ENCODE peak calls at places on chromosomes 12 and 14, in six cellular contexts. C, U, H, R, W and I are unnamed samples.

GRCh38 chr14:74552623-74553022 is 59.1 kb downstream of the ISCA2 start:
- DNase-seq in W (no peak), U (no peak), C (no peak), R (no peak), H (peak), I (peak)

GRCh38 chr12:108730337-108731104 is 797 bp downstream of the CORO1C start:
- DNase-seq in U (peak), R (peak), C (no peak), H (peak), W (peak), I (peak)

GRCh38 chr14:54699087-54699530 is 132.2 kb downstream of the SAMD4A start:
- DNase-seq in R (no peak), H (no peak), U (no peak), W (peak), C (no peak), I (no peak)

GRCh38 chr12:43636706-43637105 is 84.7 kb upstream of the ADAMTS20 start:
- DNase-seq in W (no peak), H (no peak), U (no peak), C (no peak), R (no peak), I (no peak)

GRCh38 chr12:131915774-131916173 is 13.3 kb upstream of the PUS1 start:
- DNase-seq in H (no peak), U (no peak), C (no peak), R (no peak), W (no peak), I (no peak)

GRCh38 chr14:32330356-32331226 is 1.5 kb downstream of the AKAP6 start:
- DNase-seq in U (no peak), W (peak), H (no peak), C (no peak), R (no peak), I (no peak)

GRCh38 chr12:88242161-88242925 is 100.2 kb downstream of the TMTC3 start:
- DNase-seq in R (peak), W (no peak), C (no peak), H (peak), U (no peak), I (no peak)

GRCh38 chr12:57127710-57128518 is at the start of gene LRP1:
- DNase-seq in R (peak), W (peak), C (peak), H (peak), U (peak), I (peak)

GRCh38 chr14:58701156-58701555 is 63.4 kb downstream of the DACT1 start:
- DNase-seq in U (no peak), H (no peak), W (no peak), R (no peak), C (no peak), I (no peak)

GRCh38 chr14:25048170-25049126 is 1.5 kb downstream of the STXBP6 start:
- DNase-seq in C (no peak), H (peak), R (peak), U (no peak), W (no peak), I (no peak)

GRCh38 chr12:101749657-101750056 is 10.4 kb upstream of the SYCP3 start:
- DNase-seq in H (no peak), R (no peak), W (no peak), U (no peak), C (no peak), I (no peak)

GRCh38 chr12:105100998-105101397 is 6.5 kb upstream of the WASHC4 start:
- DNase-seq in R (no peak), H (peak), C (no peak), W (no peak), U (no peak), I (no peak)

GRCh38 chr14:69536976-69537375 is 37.7 kb downstream of the CCDC177 start:
- DNase-seq in C (no peak), W (no peak), R (no peak), H (no peak), U (no peak), I (no peak)

GRCh38 chr14:33642080-33642479 is 308.8 kb downstream of the EGLN3 start:
- DNase-seq in H (no peak), W (no peak), C (no peak), R (no peak), U (no peak), I (no peak)

GRCh38 chr14:59428581-59429012 is 36.6 kb downstream of the GPR135 start:
- DNase-seq in W (no peak), U (no peak), R (peak), H (peak), C (no peak), I (peak)

GRCh38 chr12:47990351-47991105 is 13.7 kb downstream of the COL2A1 start:
- DNase-seq in H (peak), W (no peak), C (no peak), R (no peak), U (peak), I (no peak)

DNA sequence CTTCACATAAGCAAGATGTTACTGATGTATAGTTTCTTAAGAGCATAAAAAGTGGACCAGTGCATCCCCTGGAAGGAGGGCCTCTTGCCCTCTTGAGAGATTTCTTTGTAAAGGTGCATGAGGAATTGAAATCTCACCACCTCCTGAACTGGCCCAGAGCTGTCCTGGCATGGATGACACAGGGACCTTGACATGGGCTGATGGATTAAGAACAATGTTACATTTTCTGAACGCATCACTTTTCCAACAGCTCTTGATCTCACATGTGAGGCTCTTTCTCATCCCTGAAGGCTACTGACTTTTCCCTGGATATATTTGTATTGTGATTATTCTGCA is 360.4 kb downstream of the RGS6 start:
- DNase-seq in R (no peak), C (no peak), W (no peak), U (no peak), H (no peak), I (peak)
- TF ChIP-seq CTCF in R (no peak), C (no peak), W (no peak), U (no peak), H (no peak), I (no peak)

DNA sequence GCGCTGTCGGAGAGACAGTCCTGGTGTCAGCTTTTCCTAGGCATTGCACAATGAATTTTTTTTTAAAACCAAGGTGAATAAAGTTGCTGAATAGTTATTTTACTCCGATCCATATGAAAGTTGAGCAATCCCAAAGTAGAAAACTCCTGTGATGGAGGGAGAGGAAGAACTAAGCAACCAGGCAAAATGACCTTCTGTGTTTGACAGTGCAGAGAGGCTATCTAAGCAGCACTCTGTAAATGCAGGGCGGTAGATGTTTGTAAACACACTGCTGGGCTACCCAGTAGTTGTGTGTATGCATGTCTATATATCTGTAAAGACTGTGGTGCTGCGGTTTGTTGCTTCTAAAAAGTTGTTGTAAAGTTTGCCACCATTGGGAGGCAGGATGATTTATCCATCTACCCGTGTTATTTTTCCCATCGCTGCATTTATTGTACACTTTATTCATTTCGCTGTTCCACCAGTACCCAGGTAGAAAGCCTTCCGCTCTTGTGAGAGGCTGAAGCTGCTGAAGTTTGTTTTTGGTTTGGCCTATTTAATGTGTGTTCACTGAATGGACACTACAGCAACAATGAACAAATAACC is 1.3 kb downstream of the ETV6 start:
- DNase-seq in H (peak), C (no peak), W (peak), R (no peak), U (no peak), I (peak)
- TF ChIP-seq CTCF in H (no peak), C (no peak), W (no peak), R (no peak), U (no peak), I (no peak)

DNA sequence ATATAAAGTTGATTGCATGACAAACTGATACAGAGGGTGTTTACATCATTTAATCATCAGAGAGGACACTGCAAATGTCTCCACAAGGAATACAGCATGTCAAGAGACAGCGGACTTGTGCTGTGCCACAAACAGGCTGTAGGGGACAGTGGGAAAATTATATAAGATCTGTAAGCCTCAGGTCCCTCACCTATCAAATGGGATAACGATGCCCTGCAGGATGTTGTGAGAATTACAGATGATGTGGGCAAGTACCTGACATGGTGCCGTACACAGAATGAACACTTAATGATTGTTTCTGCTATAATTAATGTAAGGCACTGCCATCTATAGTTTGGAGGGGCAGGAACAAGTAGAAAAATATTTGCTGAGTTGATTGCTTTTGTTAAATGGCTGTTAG is 81.9 kb upstream of the GTF2A1 start:
- DNase-seq in W (no peak), R (no peak), H (no peak), U (no peak), C (no peak), I (no peak)
- TF ChIP-seq CTCF in W (no peak), R (no peak), H (no peak), U (no peak), C (no peak), I (no peak)

GRCh38 chr14:90381999-90382451 is 14.8 kb upstream of the CALM1 start:
- DNase-seq in U (no peak), W (no peak), H (peak), R (no peak), C (no peak), I (peak)

GRCh38 chr14:90384543-90384911 is 12.3 kb upstream of the CALM1 start:
- DNase-seq in U (no peak), H (no peak), C (no peak), W (no peak), R (no peak), I (no peak)

GRCh38 chr14:90382491-90383125 is 14.2 kb upstream of the CALM1 start:
- DNase-seq in U (peak), H (peak), C (no peak), W (peak), R (peak), I (peak)

GRCh38 chr14:90383731-90384542 is 12.9 kb upstream of the CALM1 start:
- DNase-seq in C (no peak), R (no peak), W (peak), H (peak), U (peak), I (peak)

DNA sequence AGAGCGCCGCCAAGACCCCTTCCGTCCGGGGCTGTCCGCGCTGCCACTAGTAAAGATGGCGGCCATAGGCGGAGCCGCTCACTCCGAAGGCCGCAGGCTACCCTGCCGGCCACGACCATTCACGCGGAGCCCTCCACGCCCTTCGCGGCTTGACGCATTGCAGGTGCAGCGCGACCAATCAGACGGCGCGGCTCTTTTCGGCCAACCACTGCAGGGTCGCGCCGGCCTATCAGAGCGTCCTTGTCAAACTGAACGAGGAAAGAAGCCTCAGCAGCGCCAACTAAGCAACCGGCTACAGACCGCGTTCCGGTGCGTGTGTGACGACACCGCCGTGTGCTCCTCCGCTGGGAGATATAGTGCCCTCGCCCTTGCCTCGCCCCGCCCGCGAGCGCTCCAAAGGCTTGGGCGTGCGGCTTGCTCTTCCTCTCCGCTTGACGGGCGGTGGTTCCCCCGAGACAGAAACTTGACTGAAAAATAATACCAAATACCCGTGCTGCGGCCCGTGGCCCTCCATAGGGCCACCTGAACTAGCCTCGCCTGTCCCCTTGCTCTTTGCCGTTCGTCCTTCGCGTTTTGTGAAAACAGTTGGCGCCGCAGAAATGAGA is 13.6 kb upstream of the CALM1 start:
- DNase-seq in H (peak), U (peak), C (peak), R (peak), W (peak), I (peak)
- TF ChIP-seq CTCF in H (peak), U (no peak), C (no peak), R (no peak), W (peak), I (no peak)

GRCh38 chr12:46383654-46384450 is 11.3 kb upstream of the SLC38A2 start:
- DNase-seq in W (peak), R (peak), U (peak), H (peak), C (no peak), I (peak)
- TF ChIP-seq CTCF in W (no peak), R (no peak), U (no peak), H (no peak), C (no peak), I (no peak)

GRCh38 chr14:61196792-61197191 is 84.3 kb downstream of the TMEM30B start:
- DNase-seq in C (no peak), H (no peak), U (no peak), R (no peak), W (peak), I (no peak)

GRCh38 chr14:61193471-61193870 is 87.7 kb downstream of the TMEM30B start:
- DNase-seq in C (no peak), U (no peak), R (no peak), H (no peak), W (no peak), I (no peak)

GRCh38 chr14:61192970-61193369 is 88.2 kb downstream of the TMEM30B start:
- DNase-seq in C (no peak), W (no peak), R (no peak), U (no peak), H (peak), I (no peak)

GRCh38 chr14:61197416-61197815 is 83.7 kb downstream of the TMEM30B start:
- DNase-seq in H (no peak), C (no peak), U (no peak), R (no peak), W (no peak), I (no peak)

DNA sequence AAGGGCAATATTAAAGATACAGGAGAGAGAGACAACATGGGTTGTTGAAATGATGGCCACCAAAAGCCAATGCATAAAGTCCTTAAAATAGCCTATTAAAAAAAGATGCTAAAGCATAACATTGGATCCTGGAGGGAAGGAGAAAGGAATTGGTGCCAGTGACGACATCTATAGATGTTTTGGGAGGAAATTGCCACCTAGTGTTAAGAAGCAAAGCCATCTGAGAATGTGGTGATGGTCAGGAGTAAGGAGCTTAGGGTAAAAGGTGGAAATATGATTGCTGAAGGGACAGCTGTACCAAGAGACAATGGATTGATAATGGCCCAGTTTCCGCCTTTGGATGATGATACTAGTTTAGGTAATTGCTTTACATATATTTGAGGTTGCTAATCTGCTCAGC is 85.1 kb downstream of the TMEM30B start:
- DNase-seq in C (no peak), W (no peak), U (no peak), H (no peak), R (no peak), I (no peak)
- TF ChIP-seq CTCF in C (no peak), W (peak), U (no peak), H (peak), R (no peak), I (no peak)